ENCODE peak calls at places on chromosomes 16 and 17, in four cellular contexts. One of them, this sample, is unnamed.

GRCh38 chr17:11795906-11796305 is 197.6 kb downstream of the DNAH9 start:
- DNase-seq in adipocyte: no peak
- DNase-seq in PC-3: no peak
- DNase-seq in AG08395: no peak
- DNase-seq in this sample: no peak

GRCh38 chr17:13601317-13601775 is 383 bp downstream of the HS3ST3A1 start:
- DNase-seq in adipocyte: peak
- DNase-seq in AG08395: peak
- DNase-seq in PC-3: no peak
- DNase-seq in this sample: peak

GRCh38 chr17:1839516-1839915 is 9.7 kb downstream of the RPA1 start:
- DNase-seq in PC-3: no peak
- DNase-seq in adipocyte: no peak
- DNase-seq in AG08395: no peak
- DNase-seq in this sample: no peak

GRCh38 chr17:81831957-81832607 is 1.0 kb downstream of the MCRIP1 start:
- DNase-seq in AG08395: peak
- DNase-seq in adipocyte: peak
- DNase-seq in PC-3: no peak
- DNase-seq in this sample: no peak

GRCh38 chr16:75514296-75514695 is 19.1 kb upstream of the CHST6 start:
- DNase-seq in PC-3: no peak
- DNase-seq in AG08395: no peak
- DNase-seq in adipocyte: no peak
- DNase-seq in this sample: no peak

GRCh38 chr16:64455275-64455674 is 666.6 kb downstream of the CDH11 start:
- DNase-seq in PC-3: peak
- DNase-seq in AG08395: peak
- DNase-seq in adipocyte: peak
- DNase-seq in this sample: no peak

GRCh38 chr17:31794111-31794510 is 64.9 kb downstream of the COPRS start:
- DNase-seq in adipocyte: no peak
- DNase-seq in PC-3: no peak
- DNase-seq in AG08395: no peak
- DNase-seq in this sample: no peak

GRCh38 chr17:75689441-75689873 is 22.3 kb downstream of the SAP30BP start:
- DNase-seq in adipocyte: no peak
- DNase-seq in AG08395: no peak
- DNase-seq in PC-3: peak
- DNase-seq in this sample: no peak

GRCh38 chr17:5706835-5707234 is 122.5 kb upstream of the NLRP1 start:
- DNase-seq in adipocyte: peak
- DNase-seq in AG08395: peak
- DNase-seq in PC-3: peak
- DNase-seq in this sample: peak

GRCh38 chr17:4584125-4584834 is at the start of gene SMTNL2:
- DNase-seq in PC-3: no peak
- DNase-seq in AG08395: no peak
- DNase-seq in adipocyte: peak
- DNase-seq in this sample: peak

GRCh38 chr16:11201498-11202259 is 54.3 kb downstream of the SOCS1 start:
- DNase-seq in adipocyte: peak
- DNase-seq in PC-3: peak
- DNase-seq in AG08395: peak
- DNase-seq in this sample: peak

GRCh38 chr16:66899945-66900688 is 18.6 kb downstream of the CDH16 start:
- DNase-seq in AG08395: peak
- DNase-seq in adipocyte: peak
- DNase-seq in PC-3: peak
- DNase-seq in this sample: peak

GRCh38 chr16:70778901-70779309 is 22.1 kb downstream of the VAC14 start:
- DNase-seq in adipocyte: peak
- DNase-seq in PC-3: peak
- DNase-seq in AG08395: peak
- DNase-seq in this sample: peak

GRCh38 chr17:69523252-69523861 is 108.9 kb downstream of the MAP2K6 start:
- DNase-seq in AG08395: peak
- DNase-seq in adipocyte: peak
- DNase-seq in PC-3: peak
- DNase-seq in this sample: peak

GRCh38 chr17:41910701-41911391 is 7.9 kb downstream of the ACLY start:
- DNase-seq in AG08395: peak
- DNase-seq in PC-3: peak
- DNase-seq in adipocyte: peak
- DNase-seq in this sample: no peak

GRCh38 chr16:85940214-85940613 is 41.3 kb downstream of the IRF8 start:
- DNase-seq in AG08395: no peak
- DNase-seq in adipocyte: no peak
- DNase-seq in PC-3: no peak
- DNase-seq in this sample: no peak

GRCh38 chr16:11032000-11032921 is 87.9 kb downstream of the CLEC16A start:
- DNase-seq in PC-3: no peak
- DNase-seq in AG08395: no peak
- DNase-seq in adipocyte: no peak
- DNase-seq in this sample: no peak

GRCh38 chr17:1995321-1996242 is 29.6 kb downstream of the RTN4RL1 start:
- DNase-seq in AG08395: no peak
- DNase-seq in PC-3: no peak
- DNase-seq in adipocyte: no peak
- DNase-seq in this sample: no peak

GRCh38 chr16:56263711-56264608 is 72.7 kb downstream of the GNAO1 start:
- DNase-seq in PC-3: no peak
- DNase-seq in AG08395: no peak
- DNase-seq in adipocyte: no peak
- DNase-seq in this sample: no peak

GRCh38 chr16:17241264-17241835 is 229.4 kb downstream of the XYLT1 start:
- DNase-seq in AG08395: no peak
- DNase-seq in PC-3: no peak
- DNase-seq in adipocyte: no peak
- DNase-seq in this sample: no peak